ENCODE peak calls at places on chromosomes 1 and 21, in four cellular contexts. R, C, I and T are unnamed samples.

GRCh38 chr1:164932580-164932979 is 373.6 kb downstream of the PBX1 start:
- DNase-seq in R (no peak), C (no peak), I (no peak), T (no peak)

GRCh38 chr1:186858923-186859322 is 30.2 kb downstream of the PLA2G4A start:
- DNase-seq in R (no peak), C (no peak), I (no peak), T (no peak)

GRCh38 chr1:64293820-64294219 is 90.4 kb downstream of the UBE2U start:
- DNase-seq in R (no peak), C (no peak), I (no peak), T (no peak)

GRCh38 chr1:23558872-23559135 is 497 bp downstream of the ID3 start:
- DNase-seq in R (no peak), C (no peak), I (no peak), T (no peak)

GRCh38 chr1:210558302-210558701 is 229.6 kb downstream of the HHAT start:
- DNase-seq in R (no peak), C (no peak), I (peak; percentile 19), T (no peak)

GRCh38 chr1:181676269-181676668 is 193.0 kb downstream of the CACNA1E start:
- DNase-seq in R (no peak), C (peak; percentile 22), I (no peak), T (peak; percentile 3)

GRCh38 chr1:15948600-15949452 is 27.1 kb downstream of the ZBTB17 start:
- DNase-seq in R (no peak), C (peak; percentile 92), I (peak; percentile 90), T (peak; percentile 95)

GRCh38 chr1:55443175-55443933 is 228.2 kb upstream of the USP24 start:
- DNase-seq in R (no peak), C (peak; percentile 91), I (peak; percentile 87), T (peak; percentile 88)

GRCh38 chr1:112954945-112955677 is 885 bp downstream of the SLC16A1 start:
- DNase-seq in R (peak; percentile 75), C (peak; percentile 67), I (peak; percentile 31), T (peak; percentile 34)

GRCh38 chr1:29711582-29712274 is 475.4 kb downstream of the PTPRU start:
- DNase-seq in R (peak; percentile 80), C (peak; percentile 79), I (peak; percentile 66), T (peak; percentile 93)

GRCh38 chr1:214439352-214440119 is 111.9 kb downstream of the PTPN14 start:
- DNase-seq in R (peak; percentile 72), C (no peak), I (peak; percentile 28), T (no peak)

GRCh38 chr21:33075128-33075527 is 5.2 kb downstream of the OLIG1 start:
- DNase-seq in R (no peak), C (no peak), I (no peak), T (no peak)

GRCh38 chr1:226686440-226687436 is 52.3 kb downstream of the ITPKB start:
- DNase-seq in R (no peak), C (no peak), I (no peak), T (no peak)

GRCh38 chr1:209220048-209220524 is 363.4 kb upstream of the CAMK1G start:
- DNase-seq in R (no peak), C (no peak), I (no peak), T (peak; percentile 18)

GRCh38 chr1:40732756-40733301 is 41.3 kb downstream of the NFYC start:
- DNase-seq in R (no peak), C (no peak), I (no peak), T (no peak)

GRCh38 chr1:16978139-16978538 is 2.3 kb downstream of the MFAP2 start:
- DNase-seq in R (no peak), C (no peak), I (no peak), T (no peak)

GRCh38 chr1:82578086-82578726 is 777.5 kb downstream of the ADGRL2 start:
- DNase-seq in R (no peak), C (no peak), I (no peak), T (no peak)

GRCh38 chr1:169999357-169999756 is 75.1 kb downstream of the KIFAP3 start:
- DNase-seq in R (no peak), C (peak; percentile 52), I (peak; percentile 15), T (peak; percentile 51)

GRCh38 chr1:220325306-220325995 is 53.2 kb upstream of the RAB3GAP2 start:
- DNase-seq in R (no peak), C (no peak), I (peak; percentile 13), T (no peak)

GRCh38 chr1:6928106-6928885 is 143.0 kb downstream of the CAMTA1 start:
- DNase-seq in R (no peak), C (no peak), I (no peak), T (no peak)

GRCh38 chr1:17016317-17016661 is 4.6 kb upstream of the ATP13A2 start:
- DNase-seq in R (no peak), C (peak; percentile 16), I (peak; percentile 32), T (peak; percentile 60)

GRCh38 chr1:201299968-201300367 is 16.7 kb downstream of the PKP1 start:
- DNase-seq in R (no peak), C (peak; percentile 78), I (peak; percentile 36), T (no peak)

GRCh38 chr1:116352349-116352813 is 20.7 kb upstream of the ATP1A1 start:
- DNase-seq in R (peak; percentile 14), C (no peak), I (no peak), T (no peak)

GRCh38 chr1:29497395-29498125 is 261.2 kb downstream of the PTPRU start:
- DNase-seq in R (no peak), C (no peak), I (no peak), T (no peak)

GRCh38 chr1:177983824-177984528 is 14.1 kb upstream of the SEC16B start:
- DNase-seq in R (no peak), C (peak; percentile 87), I (peak; percentile 79), T (peak; percentile 88)

GRCh38 chr21:46114963-46115362 is 17.1 kb downstream of the COL6A2 start:
- DNase-seq in R (no peak), C (no peak), I (no peak), T (no peak)

GRCh38 chr1:111907321-111907720 is 82.1 kb downstream of the KCND3 start:
- DNase-seq in R (peak; percentile 14), C (no peak), I (no peak), T (no peak)

GRCh38 chr1:70290248-70290647 is 64.3 kb downstream of the ANKRD13C start:
- DNase-seq in R (no peak), C (no peak), I (no peak), T (no peak)

GRCh38 chr21:15788847-15789548 is 59.2 kb downstream of the USP25 start:
- DNase-seq in R (no peak), C (peak; percentile 34), I (no peak), T (no peak)

GRCh38 chr1:179813626-179814351 is 63.8 kb downstream of the TOR1AIP2 start:
- DNase-seq in R (no peak), C (no peak), I (no peak), T (no peak)

GRCh38 chr1:20137055-20137454 is 2.1 kb upstream of the PLA2G2F start:
- DNase-seq in R (no peak), C (no peak), I (no peak), T (no peak)

GRCh38 chr1:240402318-240402717 is 209.6 kb downstream of the GREM2 start:
- DNase-seq in R (no peak), C (peak; percentile 35), I (no peak), T (no peak)

GRCh38 chr1:225911207-225912130 is 12.6 kb downstream of the PYCR2 start:
- DNase-seq in R (peak; percentile 85), C (peak; percentile 90), I (no peak), T (no peak)